ENCODE peak calls at places on chromosomes 12 and 14, in eight cellular contexts. S is thyroid gland; T is NCI-H187; U is GM10248; M is stimulated activated CD8-positive, alpha-beta memory T cell treated with anti-CD3 and anti-CD28 coated beads, Interleukin-2, amount 100 ng/mL, for 1 hour; D is EH; Y is NCI-H774; V is GM04504. P is an unnamed sample.
A peak's percentile ranks its signal among the peaks of the same experiment; 100 is the strongest.

GRCh38 chr12:57883700-57884099 is 37.2 kb upstream of the CTDSP2 start:
- DNase-seq in S (no peak), T (no peak), U (no peak), M (no peak), D (no peak), Y (no peak), V (no peak), P (no peak)

GRCh38 chr14:28751467-28752058 is 15.0 kb upstream of the FOXG1 start:
- DNase-seq in S (peak; percentile 54), T (peak; percentile 68), U (no peak), M (no peak), D (peak; percentile 63), Y (peak; percentile 73), V (peak; percentile 19), P (peak; percentile 31)

GRCh38 chr12:123621101-123621500 is 12.4 kb downstream of the EIF2B1 start:
- DNase-seq in S (no peak), T (no peak), U (no peak), M (no peak), D (peak; percentile 7), Y (no peak), V (peak; percentile 43), P (no peak)

GRCh38 chr14:59246566-59246965 is 58.1 kb downstream of the DAAM1 start:
- DNase-seq in S (no peak), T (no peak), U (no peak), M (no peak), D (peak; percentile 49), Y (no peak), V (no peak), P (no peak)

GRCh38 chr14:72513994-72514659 is 379.8 kb downstream of the DPF3 start:
- DNase-seq in S (no peak), T (no peak), U (peak; percentile 49), M (no peak), D (peak; percentile 65), Y (no peak), V (peak; percentile 20), P (peak; percentile 47)

GRCh38 chr12:116259800-116260589 is 17.5 kb downstream of the MED13L start:
- DNase-seq in S (no peak), T (no peak), U (no peak), M (no peak), D (peak; percentile 39), Y (no peak), V (no peak), P (no peak)

GRCh38 chr12:10381912-10382628 is 7.8 kb downstream of the KLRK1 start:
- DNase-seq in S (no peak), T (no peak), U (no peak), M (no peak), D (no peak), Y (no peak), V (no peak), P (no peak)

GRCh38 chr12:122190842-122191668 is 8.1 kb downstream of the LRRC43 start:
- DNase-seq in S (peak; percentile 70), T (peak; percentile 14), U (peak; percentile 86), M (peak; percentile 41), D (peak; percentile 62), Y (peak; percentile 56), V (no peak), P (peak; percentile 79)

GRCh38 chr12:27627123-27627835 is 69.0 kb upstream of the REP15 start:
- DNase-seq in S (no peak), T (no peak), U (no peak), M (no peak), D (peak; percentile 81), Y (no peak), V (peak; percentile 64), P (no peak)

GRCh38 chr12:103924761-103925641 is 5.2 kb upstream of the HSP90B1 start:
- DNase-seq in S (no peak), T (no peak), U (peak; percentile 60), M (no peak), D (peak; percentile 81), Y (peak; percentile 24), V (peak; percentile 48), P (no peak)

GRCh38 chr12:96078281-96078761 is 42.9 kb upstream of the LTA4H start:
- DNase-seq in S (peak; percentile 34), T (no peak), U (no peak), M (no peak), D (no peak), Y (no peak), V (no peak), P (no peak)

GRCh38 chr12:18955594-18955993 is 173.9 kb upstream of the PLEKHA5 start:
- DNase-seq in S (no peak), T (no peak), U (no peak), M (no peak), D (peak; percentile 56), Y (no peak), V (peak; percentile 17), P (no peak)

GRCh38 chr12:11238275-11238674 is 31.2 kb downstream of the PRB3 start:
- DNase-seq in S (no peak), T (no peak), U (no peak), M (no peak), D (no peak), Y (no peak), V (no peak), P (no peak)